ENCODE peak calls at places on chromosomes 5 and 9, in ten cellular contexts. U is IMR-90, Z is psoas muscle, P is OCI-LY7, C is GM20000, M is brain microvascular endothelial cell, K is MCF 10A, V is AG04449, E is AG04450, N is coronary artery. A is an unnamed sample.

GRCh38 chr5:50965621-50966362 is 299.4 kb downstream of the PARP8 start:
- DNase-seq in C (no peak), M (no peak), N (no peak), E (no peak), P (no peak), U (no peak), V (no peak), K (no peak), Z (no peak), A (no peak)

GRCh38 chr5:69451941-69452652 is 37.2 kb downstream of the MARVELD2 start:
- DNase-seq in E (no peak), K (no peak), Z (no peak), U (no peak), N (no peak), M (no peak), V (no peak), P (no peak), C (no peak), A (no peak)

GRCh38 chr9:35407846-35408245 is 82.1 kb upstream of the RUSC2 start:
- DNase-seq in N (no peak), P (no peak), V (no peak), Z (no peak), K (no peak), M (no peak), E (no peak), C (no peak), U (no peak), A (no peak)

GRCh38 chr9:34594177-34594576 is 4.7 kb upstream of the CNTFR start:
- DNase-seq in P (no peak), K (no peak), Z (peak; percentile 76), N (no peak), C (no peak), U (no peak), M (no peak), V (no peak), E (no peak), A (no peak)

GRCh38 chr9:16062542-16063240 is 509.8 kb downstream of the CCDC171 start:
- DNase-seq in P (no peak), E (peak; percentile 90), K (peak; percentile 97), M (peak; percentile 97), U (peak; percentile 98), Z (no peak), N (no peak), V (peak; percentile 52), C (no peak), A (peak; percentile 42)

GRCh38 chr5:109998208-109998607 is 308.5 kb downstream of the MAN2A1 start:
- DNase-seq in K (no peak), P (no peak), N (no peak), V (no peak), U (no peak), E (no peak), M (no peak), Z (no peak), C (no peak), A (no peak)

GRCh38 chr9:114671605-114672004 is 10.4 kb downstream of the TEX48 start:
- DNase-seq in V (no peak), P (no peak), N (no peak), E (no peak), Z (no peak), C (no peak), K (no peak), M (no peak), U (no peak), A (no peak)

GRCh38 chr9:111438576-111439235 is 45.5 kb downstream of the ECPAS start:
- DNase-seq in K (peak; percentile 9), E (no peak), P (no peak), M (peak; percentile 35), V (no peak), C (no peak), N (no peak), Z (no peak), U (peak; percentile 32), A (no peak)

GRCh38 chr9:135418161-135418560 is 61.4 kb upstream of the PPP1R26 start:
- DNase-seq in E (no peak), V (no peak), P (no peak), K (no peak), Z (no peak), M (no peak), N (no peak), U (no peak), C (no peak), A (no peak)

GRCh38 chr9:16119861-16120641 is 567.2 kb downstream of the CCDC171 start:
- DNase-seq in C (no peak), E (no peak), U (peak; percentile 64), P (no peak), K (peak; percentile 22), V (peak; percentile 76), M (peak; percentile 89), Z (no peak), N (no peak), A (no peak)

GRCh38 chr9:94783121-94783664 is 56.7 kb downstream of the AOPEP start:
- DNase-seq in C (peak; percentile 48), N (peak; percentile 86), K (peak; percentile 100), Z (peak; percentile 95), M (peak; percentile 90), P (peak; percentile 56), U (peak; percentile 87), V (peak; percentile 71), E (peak; percentile 58), A (peak; percentile 97)

GRCh38 chr9:83430681-83431080 is 107.5 kb downstream of the FRMD3 start:
- DNase-seq in N (no peak), M (no peak), K (no peak), E (no peak), V (no peak), C (no peak), Z (peak; percentile 55), U (no peak), P (no peak), A (no peak)

DNA sequence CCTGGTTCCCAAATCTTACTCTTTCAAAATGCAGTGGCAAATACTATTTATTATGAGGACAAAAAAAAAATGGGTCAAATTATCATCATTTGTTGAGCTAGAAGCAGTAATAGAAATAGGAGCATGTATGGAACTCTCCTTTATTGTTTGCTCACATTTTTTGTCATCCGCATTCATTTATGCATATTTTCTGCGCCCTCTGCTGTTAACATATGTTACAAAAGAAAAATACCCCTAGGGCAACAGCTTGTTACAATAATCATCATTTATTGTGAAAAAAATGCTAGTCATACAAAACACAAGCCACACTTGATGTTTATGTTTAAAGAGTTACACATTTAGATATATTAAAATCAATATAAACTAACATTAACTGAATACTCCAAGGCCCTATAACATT is 328.2 kb downstream of the TUSC1 start:
- DNase-seq in P (peak; percentile 21), M (no peak), U (no peak), Z (no peak), E (no peak), K (peak; percentile 27), C (no peak), N (no peak), V (no peak), A (no peak)
- TF ChIP-seq CTCF in P (peak; percentile 64), M (no peak), U (no peak), Z (no peak), E (no peak), K (no peak), C (no peak), N (no peak), V (no peak), A (no peak)

GRCh38 chr5:150787659-150788058 is 9.1 kb downstream of the SMIM3 start:
- DNase-seq in P (no peak), M (no peak), Z (no peak), N (no peak), E (no peak), K (no peak), V (no peak), C (no peak), U (no peak), A (no peak)
- TF ChIP-seq CTCF in P (no peak), M (no peak), Z (no peak), N (no peak), E (no peak), K (no peak), V (no peak), C (no peak), U (no peak), A (no peak)

GRCh38 chr5:82459626-82460025 is 181.5 kb upstream of the RPS23 start:
- DNase-seq in K (no peak), E (no peak), P (no peak), Z (no peak), M (no peak), V (no peak), C (no peak), U (no peak), N (no peak), A (no peak)

GRCh38 chr5:82467006-82467561 is 188.9 kb upstream of the RPS23 start:
- DNase-seq in M (peak; percentile 56), N (no peak), P (no peak), Z (no peak), C (no peak), E (no peak), V (no peak), U (no peak), K (no peak), A (peak; percentile 11)

GRCh38 chr5:82470185-82470584 is 192.0 kb upstream of the RPS23 start:
- DNase-seq in E (no peak), N (no peak), Z (no peak), P (no peak), M (no peak), U (no peak), C (no peak), K (no peak), V (no peak), A (no peak)

DNA sequence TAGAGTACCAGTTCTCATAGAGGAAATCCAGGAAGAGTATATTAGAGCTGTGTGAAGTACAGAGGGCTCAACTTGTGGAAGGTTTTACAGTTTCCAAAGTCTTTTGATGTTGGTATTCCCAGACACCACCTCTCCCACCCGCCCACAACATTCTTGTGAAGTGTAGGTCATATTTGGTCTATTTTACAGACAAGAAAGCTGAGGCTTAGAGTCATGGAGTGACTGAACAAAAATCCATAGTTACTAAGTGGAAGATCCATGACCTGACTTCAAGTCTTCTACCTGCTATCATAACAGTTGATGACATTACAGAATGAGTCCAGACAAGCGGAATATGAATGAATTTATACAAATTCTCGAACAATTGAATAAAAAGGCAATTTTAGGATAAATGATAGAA is 187.1 kb upstream of the RPS23 start:
- DNase-seq in U (no peak), C (no peak), P (no peak), Z (no peak), K (no peak), V (no peak), M (peak; percentile 48), N (no peak), E (no peak), A (no peak)
- TF ChIP-seq CTCF in U (no peak), C (no peak), P (no peak), Z (no peak), K (no peak), V (no peak), M (no peak), N (no peak), E (no peak), A (no peak)

DNA sequence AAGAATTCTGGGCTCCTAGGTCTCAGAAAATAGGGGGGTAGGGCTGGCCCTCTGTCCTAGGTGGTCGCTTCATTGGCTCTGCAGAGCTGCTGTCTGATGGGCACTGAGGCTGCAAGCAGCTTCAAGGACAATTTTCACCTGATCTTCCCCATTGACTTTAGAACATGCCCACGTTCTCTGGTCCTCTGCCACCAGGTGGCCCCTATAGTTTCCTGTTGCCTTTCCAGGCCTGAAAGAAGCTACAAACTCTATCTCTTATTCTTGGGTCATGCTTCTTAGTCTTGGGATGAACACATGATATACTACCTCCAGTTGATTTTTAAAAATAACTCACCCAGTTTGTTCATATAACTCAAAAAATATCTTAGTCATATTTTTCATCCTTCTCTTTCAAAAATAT is 26.3 kb downstream of the SPZ1 start:
- DNase-seq in C (peak; percentile 44), P (peak; percentile 52), E (no peak), V (no peak), U (no peak), M (no peak), K (peak; percentile 55), Z (no peak), N (no peak), A (no peak)
- TF ChIP-seq CTCF in C (peak; percentile 23), P (peak; percentile 77), E (peak; percentile 37), V (no peak), U (peak; percentile 14), M (peak; percentile 62), K (peak; percentile 36), Z (peak; percentile 6), N (no peak), A (peak; percentile 35)

A was measured in AG09309.